ENCODE peak calls at places on chromosome 2, in eight cellular contexts. N is pancreas, H is osteoblast, K is dorsolateral prefrontal cortex, D is hepatocyte, Q is fibroblast of lung, T is body of pancreas, L is mammary epithelial cell. F is an unnamed sample.

GRCh38 chr2:96092580-96092877 is 23.8 kb downstream of the ADRA2B start:
- DNase-seq in N (peak; percentile 45), H (no peak), K (peak; percentile 2), D (no peak), Q (no peak), T (no peak), L (no peak), F (no peak)

GRCh38 chr2:192394605-192395004 is 199.9 kb upstream of the TMEFF2 start:
- DNase-seq in N (no peak), H (no peak), K (no peak), D (no peak), Q (no peak), T (no peak), L (no peak), F (no peak)

GRCh38 chr2:7146151-7146550 is 228.9 kb downstream of the RNF144A start:
- DNase-seq in N (no peak), H (no peak), K (no peak), D (no peak), Q (no peak), T (no peak), L (no peak), F (no peak)

GRCh38 chr2:31255911-31256571 is 22.1 kb downstream of the EHD3 start:
- DNase-seq in N (no peak), H (no peak), K (no peak), D (peak; percentile 62), Q (no peak), T (no peak), L (no peak), F (peak; percentile 83)

GRCh38 chr2:190849774-190850173 is 30.8 kb upstream of the GLS start:
- DNase-seq in N (no peak), H (peak; percentile 91), K (peak; percentile 68), D (no peak), Q (peak; percentile 72), T (peak; percentile 16), L (peak; percentile 89), F (no peak)

GRCh38 chr2:203804766-203805484 is 62.6 kb upstream of the CTLA4 start:
- DNase-seq in N (no peak), H (no peak), K (no peak), D (no peak), Q (no peak), T (no peak), L (peak; percentile 24), F (no peak)

GRCh38 chr2:145752091-145752806 is 1232.3 kb upstream of the ZEB2 start:
- DNase-seq in N (no peak), H (no peak), K (peak; percentile 14), D (peak; percentile 71), Q (peak; percentile 94), T (peak; percentile 24), L (peak; percentile 65), F (no peak)

GRCh38 chr2:58055027-58055786 is 8.6 kb downstream of the VRK2 start:
- DNase-seq in N (peak; percentile 54), H (no peak), K (no peak), D (no peak), Q (no peak), T (peak; percentile 46), L (no peak), F (no peak)

GRCh38 chr2:82748653-82749052 is 1710.4 kb downstream of the SUCLG1 start:
- DNase-seq in N (no peak), H (no peak), K (no peak), D (no peak), Q (no peak), T (no peak), L (no peak), F (no peak)

DNA sequence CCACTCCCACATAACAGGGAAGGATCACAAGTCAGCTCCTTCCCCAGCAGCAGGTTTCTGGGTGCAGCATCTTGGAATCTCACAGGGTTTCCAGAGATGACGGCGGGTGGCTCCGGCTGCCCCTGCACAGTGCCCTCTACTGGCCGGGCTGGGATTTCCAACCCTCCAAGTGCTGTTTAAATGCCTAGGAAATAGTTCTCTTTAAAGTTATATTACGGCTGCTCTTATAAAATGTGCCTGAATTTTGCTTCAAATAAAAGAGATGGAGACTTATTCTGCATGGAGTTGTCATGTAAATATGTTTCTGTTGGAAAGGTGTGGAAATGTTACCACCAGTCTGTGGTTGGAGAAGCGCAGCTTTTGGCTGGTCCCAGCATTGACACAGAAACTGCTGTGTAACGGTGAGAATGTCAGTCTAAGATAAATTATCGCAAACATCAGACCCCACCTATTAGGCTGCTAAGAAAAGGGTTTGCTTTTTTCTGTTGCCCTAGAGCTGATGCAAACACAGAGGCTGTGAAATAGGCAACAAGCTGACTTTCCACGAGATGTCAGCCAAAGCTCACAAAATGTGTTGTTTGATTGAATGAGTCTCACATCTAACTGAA is 3.3 kb upstream of the HJURP start:
- DNase-seq in N (peak; percentile 76), H (peak; percentile 47), K (no peak), D (peak; percentile 45), Q (no peak), T (peak; percentile 51), L (peak; percentile 21), F (no peak)
- TF ChIP-seq CTCF in N (peak; percentile 56), H (peak; percentile 87), K (peak; percentile 51), D (peak; percentile 52), Q (peak; percentile 38), T (peak; percentile 47), L (peak; percentile 86), F (peak; percentile 89)

GRCh38 chr2:198273670-198274069 is 469.3 kb downstream of the PLCL1 start:
- DNase-seq in N (no peak), H (no peak), K (peak; percentile 24), D (no peak), Q (no peak), T (no peak), L (no peak), F (no peak)
- H3K27me3 ChIP-seq in N (no peaks in the 10 kb centered on the region), H (no peaks in the 10 kb centered on the region), K (no peaks in the 10 kb centered on the region), D (no peaks in the 10 kb centered on the region), Q (no peaks in the 10 kb centered on the region), T (no peaks in the 10 kb centered on the region), L (no peaks in the 10 kb centered on the region), F (no peaks in the 10 kb centered on the region)

GRCh38 chr2:36371070-36371962 is 15.7 kb downstream of the CRIM1 start:
- DNase-seq in N (no peak), H (no peak), K (no peak), D (no peak), Q (peak; percentile 65), T (no peak), L (no peak), F (no peak)

GRCh38 chr2:36369163-36369562 is 13.6 kb downstream of the CRIM1 start:
- DNase-seq in N (no peak), H (no peak), K (no peak), D (no peak), Q (no peak), T (no peak), L (no peak), F (no peak)

GRCh38 chr2:36371963-36372391 is 16.4 kb downstream of the CRIM1 start:
- DNase-seq in N (no peak), H (no peak), K (no peak), D (no peak), Q (peak; percentile 74), T (no peak), L (peak; percentile 60), F (no peak)

GRCh38 chr2:36369711-36370110 is 14.1 kb downstream of the CRIM1 start:
- DNase-seq in N (no peak), H (no peak), K (no peak), D (no peak), Q (no peak), T (no peak), L (no peak), F (no peak)

GRCh38 chr2:36370281-36370680 is 14.7 kb downstream of the CRIM1 start:
- DNase-seq in N (no peak), H (no peak), K (no peak), D (no peak), Q (no peak), T (no peak), L (no peak), F (no peak)
- H3K4me3 ChIP-seq in N (no peak overlapping the region), H (no peak overlapping the region), K (no peak overlapping the region), D (no peak overlapping the region), Q (no peak overlapping the region), T (no peak overlapping the region), L (no peak overlapping the region), F (no peak overlapping the region)

DNA sequence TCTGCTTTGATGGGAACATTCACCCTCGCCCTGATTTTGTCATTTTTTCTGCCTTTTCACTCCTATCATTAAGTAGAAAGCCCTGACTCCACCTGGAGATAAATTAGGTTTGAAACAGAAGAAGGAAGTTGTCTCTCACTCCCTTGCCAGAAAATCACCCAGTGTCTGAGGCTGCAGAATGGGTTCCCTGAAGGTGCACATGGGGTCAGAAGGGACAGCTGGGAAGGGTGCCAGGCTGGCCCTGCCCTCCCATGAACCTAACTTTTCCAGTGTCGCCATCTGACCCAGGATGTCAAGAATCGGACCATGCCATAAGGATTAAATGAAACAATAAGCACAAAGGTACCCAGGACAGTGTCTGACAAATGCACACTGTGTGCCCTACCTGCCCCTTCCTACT is 36.4 kb downstream of the CYP1B1 start:
- DNase-seq in N (no peak), H (no peak), K (no peak), D (no peak), Q (no peak), T (no peak), L (no peak), F (no peak)
- TF ChIP-seq CTCF in N (no peak), H (no peak), K (no peak), D (no peak), Q (no peak), T (no peak), L (no peak), F (no peak)

DNA sequence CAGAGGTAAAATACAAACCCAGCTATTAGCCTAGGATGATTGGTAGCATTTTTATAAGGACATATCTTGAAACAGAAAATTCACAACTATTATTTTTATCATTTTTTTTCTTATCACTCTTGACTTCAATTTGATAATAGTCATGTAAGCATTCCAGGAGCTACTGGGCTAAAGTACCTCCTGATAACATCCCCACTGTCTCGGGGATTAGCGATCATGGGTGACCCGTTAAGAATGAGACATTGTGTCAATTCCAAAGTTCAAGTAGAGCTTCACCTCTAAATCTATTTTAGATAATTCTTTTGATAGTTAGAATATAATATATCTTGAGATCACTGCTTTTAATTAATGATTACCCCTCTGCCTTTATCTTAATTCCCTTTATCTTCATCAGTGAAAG is 1204.5 kb upstream of the CHAC2 start:
- DNase-seq in N (no peak), H (no peak), K (no peak), D (no peak), Q (no peak), T (no peak), L (no peak), F (no peak)
- H3K27me3 ChIP-seq in N (no peaks in the 10 kb centered on the region), H (no peaks in the 10 kb centered on the region), K (no peaks in the 10 kb centered on the region), D (no peaks in the 10 kb centered on the region), Q (no peaks in the 10 kb centered on the region), T (no peaks in the 10 kb centered on the region), L (no peaks in the 10 kb centered on the region), F (no peaks in the 10 kb centered on the region)

F was measured in GM06990.